ENCODE peak calls at places on chromosomes 7 and 10, in four cellular contexts. Z is ovary, K is astrocyte of the cerebellum, Y is AG04449. E is an unnamed sample.

GRCh38 chr10:70053212-70053895 is 708 bp downstream of the MACROH2A2 start:
- DNase-seq in Z (peak), K (no peak), Y (no peak), E (no peak)

GRCh38 chr7:32890010-32890552 is 1.5 kb downstream of the KBTBD2 start:
- DNase-seq in Z (no peak), K (no peak), Y (no peak), E (no peak)

GRCh38 chr10:133129151-133129853 is 30.7 kb upstream of the KNDC1 start:
- DNase-seq in Z (peak), K (no peak), Y (no peak), E (no peak)

GRCh38 chr10:47164126-47164799 is 135.7 kb upstream of the GDF10 start:
- DNase-seq in Z (no peak), K (peak), Y (peak), E (no peak)

GRCh38 chr10:133325761-133326463 is 10.8 kb downstream of the CALY start:
- DNase-seq in Z (no peak), K (no peak), Y (no peak), E (peak)

GRCh38 chr7:117682681-117683385 is 190.4 kb downstream of the CTTNBP2 start:
- DNase-seq in Z (no peak), K (no peak), Y (no peak), E (no peak)

GRCh38 chr10:4450981-4451501 is 375.0 kb upstream of the AKR1E2 start:
- DNase-seq in Z (no peak), K (peak), Y (peak), E (no peak)

GRCh38 chr10:124605001-124605370 is 139.2 kb downstream of the FAM53B start:
- DNase-seq in Z (no peak), K (no peak), Y (no peak), E (no peak)

DNA sequence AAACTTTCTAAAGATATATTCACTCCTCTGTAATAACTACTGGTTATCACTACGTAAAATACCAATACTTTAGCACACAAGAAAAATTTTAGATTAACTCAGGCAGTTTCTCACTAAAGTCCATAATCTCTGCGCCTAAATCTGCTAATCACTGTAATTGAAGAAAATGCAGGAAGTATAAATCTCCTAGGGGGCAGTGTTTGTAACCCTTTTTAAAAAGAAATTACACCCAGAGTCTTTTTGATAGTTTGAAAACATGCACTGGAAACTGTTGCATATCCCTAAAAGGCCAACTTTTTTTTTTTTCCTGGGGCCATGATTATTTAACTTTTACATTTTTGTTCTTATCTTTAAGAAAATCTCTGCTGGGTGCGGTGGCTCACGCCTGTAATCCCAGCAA is 209.6 kb downstream of the KIAA1217 start:
- DNase-seq in Z (no peak), K (no peak), Y (no peak), E (no peak)
- TF ChIP-seq CTCF in Z (no peak), K (no peak), Y (no peak), E (peak)

GRCh38 chr10:75538144-75538543 is 106.7 kb downstream of the LRMDA start:
- DNase-seq in Z (no peak), K (no peak), Y (no peak), E (no peak)

GRCh38 chr10:75541411-75541810 is 110.0 kb downstream of the LRMDA start:
- DNase-seq in Z (no peak), K (no peak), Y (no peak), E (no peak)

GRCh38 chr10:75542084-75542483 is 110.7 kb downstream of the LRMDA start:
- DNase-seq in Z (no peak), K (no peak), Y (no peak), E (no peak)

GRCh38 chr10:75542902-75543301 is 111.5 kb downstream of the LRMDA start:
- DNase-seq in Z (no peak), K (peak), Y (no peak), E (no peak)

GRCh38 chr10:75540357-75541335 is 109.2 kb downstream of the LRMDA start:
- DNase-seq in Z (no peak), K (no peak), Y (no peak), E (no peak)
- TF ChIP-seq CTCF in Z (no peak), K (no peak), Y (no peak), E (no peak)

DNA sequence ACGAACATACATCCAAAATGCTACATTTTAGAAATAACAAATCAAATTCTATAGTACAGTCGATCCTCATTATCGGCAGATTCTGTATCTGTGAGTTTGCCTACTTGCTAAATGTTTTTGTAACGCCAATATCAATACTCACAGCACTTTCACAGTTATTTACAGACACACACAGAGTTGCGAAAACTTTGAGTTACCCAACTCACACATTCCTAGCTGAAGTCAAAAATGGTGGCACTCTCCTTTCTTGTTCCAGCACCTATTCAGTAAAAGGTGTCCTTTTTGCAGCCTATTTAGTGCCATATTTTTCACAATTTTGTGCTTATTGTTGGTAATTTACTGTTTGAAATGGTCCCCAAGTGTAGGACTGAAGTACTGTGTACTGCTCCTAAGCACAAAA is 161.7 kb downstream of the AKR1D1 start:
- DNase-seq in Z (no peak), K (no peak), Y (no peak), E (no peak)
- TF ChIP-seq CTCF in Z (no peak), K (no peak), Y (no peak), E (no peak)

GRCh38 chr7:116524609-116525297 is at the start of gene CAV1:
- DNase-seq in Z (peak), K (peak), Y (peak), E (peak)
- TF ChIP-seq CTCF in Z (no peak), K (no peak), Y (peak), E (peak)

DNA sequence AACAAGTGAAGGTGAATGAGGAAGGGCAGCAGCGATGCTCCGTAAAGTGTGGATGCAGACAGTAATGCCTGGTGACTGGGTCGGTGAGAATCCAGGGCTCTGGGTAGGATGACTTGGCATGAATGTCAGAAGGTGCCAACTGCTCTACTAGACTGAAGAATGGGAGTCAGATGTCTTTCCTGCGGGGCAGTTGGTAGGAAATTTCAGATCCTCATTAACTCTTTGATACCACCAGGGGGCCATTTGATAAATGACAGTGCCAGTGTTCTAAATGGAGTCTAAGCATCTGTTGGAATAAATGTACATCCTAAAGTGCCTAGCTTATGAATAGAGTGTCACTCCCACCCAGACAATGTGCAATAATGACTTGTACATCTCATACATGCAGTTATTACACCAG is 462.0 kb downstream of the GRM8 start:
- DNase-seq in Z (no peak), K (no peak), Y (no peak), E (no peak)
- TF ChIP-seq CTCF in Z (no peak), K (no peak), Y (no peak), E (no peak)

DNA sequence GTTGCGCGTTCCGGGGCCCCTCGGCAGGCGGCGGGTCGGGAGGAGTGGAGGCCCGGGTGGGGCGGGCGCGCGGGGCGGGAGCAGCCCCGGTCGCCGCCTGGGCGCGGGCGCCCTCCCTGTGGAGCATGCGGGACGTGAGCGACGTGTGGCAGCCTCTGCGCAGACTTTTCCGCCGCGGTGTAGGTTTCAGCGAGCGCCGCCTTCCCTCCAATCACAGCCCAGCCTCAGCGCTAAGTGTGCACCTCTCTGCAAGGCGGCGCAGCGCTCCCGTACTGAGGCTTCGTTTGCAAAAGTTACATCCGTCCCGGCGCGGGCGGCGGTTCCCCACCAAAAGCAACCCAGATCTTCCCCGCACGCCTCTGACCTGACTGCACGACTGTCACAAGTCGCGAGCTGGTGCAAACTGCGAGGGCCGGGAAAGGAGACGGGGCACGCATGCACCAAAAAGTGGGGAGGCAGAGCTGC is 1.2 kb upstream of the PFKFB3 start:
- DNase-seq in Z (no peak), K (no peak), Y (no peak), E (no peak)
- TF ChIP-seq CTCF in Z (no peak), K (no peak), Y (no peak), E (no peak)